ENCODE peak calls at places on chromosomes 12 and 14, in four cellular contexts. D is esophagus squamous epithelium, Q is transverse colon, V is psoas muscle. M is an unnamed sample.

GRCh38 chr12:79140711-79141110 is 276.1 kb downstream of the SYT1 start:
- DNase-seq in Q (no peak), V (no peak), D (no peak), M (no peak)

GRCh38 chr14:50603565-50603964 is 43.6 kb downstream of the ATL1 start:
- DNase-seq in D (no peak), V (no peak), Q (no peak), M (no peak)

GRCh38 chr14:77761205-77761931 is 412 bp upstream of the SNW1 start:
- DNase-seq in V (peak; percentile 40), Q (peak; percentile 13), D (no peak), M (no peak)

GRCh38 chr12:24997496-24997895 is 48.6 kb upstream of the BCAT1 start:
- DNase-seq in D (no peak), Q (no peak), V (no peak), M (no peak)

GRCh38 chr12:57940052-57940914 is 1.1 kb upstream of the ATP23 start:
- DNase-seq in D (no peak), Q (no peak), V (no peak), M (no peak)

GRCh38 chr14:92173668-92174067 is 51.9 kb downstream of the CPSF2 start:
- DNase-seq in V (no peak), Q (no peak), D (no peak), M (no peak)

GRCh38 chr12:84874125-84874824 is 38.3 kb downstream of the SLC6A15 start:
- DNase-seq in Q (no peak), D (no peak), V (no peak), M (no peak)

GRCh38 chr12:104864668-104865067 is 93.4 kb downstream of the SLC41A2 start:
- DNase-seq in Q (no peak), D (no peak), V (no peak), M (no peak)

GRCh38 chr14:21894003-21894897 is 220.6 kb upstream of the OR4E1 start:
- DNase-seq in Q (no peak), D (no peak), V (no peak), M (no peak)

GRCh38 chr12:67068773-67069450 is 200.2 kb upstream of the CAND1 start:
- DNase-seq in Q (peak; percentile 64), D (no peak), V (peak; percentile 27), M (no peak)

GRCh38 chr12:77720258-77720657 is 110.4 kb upstream of the NAV3 start:
- DNase-seq in V (no peak), Q (no peak), D (no peak), M (no peak)

GRCh38 chr14:22630486-22630885 is 13.7 kb downstream of the OR6J1 start:
- DNase-seq in Q (no peak), D (no peak), V (no peak), M (no peak)

GRCh38 chr12:117685115-117685926 is 283.5 kb downstream of the KSR2 start:
- DNase-seq in D (no peak), V (peak; percentile 66), Q (peak; percentile 66), M (peak; percentile 92)

GRCh38 chr14:75132374-75133086 is 5.7 kb upstream of the NEK9 start:
- DNase-seq in V (no peak), D (no peak), Q (peak; percentile 42), M (no peak)

GRCh38 chr14:37116933-37117844 is 55.2 kb downstream of the SLC25A21 start:
- DNase-seq in Q (no peak), D (no peak), V (no peak), M (no peak)

GRCh38 chr14:65981192-65981843 is 504.9 kb upstream of the CCDC196 start:
- DNase-seq in D (no peak), Q (no peak), V (no peak), M (no peak)

GRCh38 chr12:108021129-108021528 is 108.0 kb upstream of the WSCD2 start:
- DNase-seq in D (no peak), Q (no peak), V (no peak), M (no peak)
- H3K4me1 ChIP-seq in D (no peaks in the 10 kb centered on the region), Q (no peaks in the 10 kb centered on the region), V (no peaks in the 10 kb centered on the region), M (no peaks in the 10 kb centered on the region)

DNA sequence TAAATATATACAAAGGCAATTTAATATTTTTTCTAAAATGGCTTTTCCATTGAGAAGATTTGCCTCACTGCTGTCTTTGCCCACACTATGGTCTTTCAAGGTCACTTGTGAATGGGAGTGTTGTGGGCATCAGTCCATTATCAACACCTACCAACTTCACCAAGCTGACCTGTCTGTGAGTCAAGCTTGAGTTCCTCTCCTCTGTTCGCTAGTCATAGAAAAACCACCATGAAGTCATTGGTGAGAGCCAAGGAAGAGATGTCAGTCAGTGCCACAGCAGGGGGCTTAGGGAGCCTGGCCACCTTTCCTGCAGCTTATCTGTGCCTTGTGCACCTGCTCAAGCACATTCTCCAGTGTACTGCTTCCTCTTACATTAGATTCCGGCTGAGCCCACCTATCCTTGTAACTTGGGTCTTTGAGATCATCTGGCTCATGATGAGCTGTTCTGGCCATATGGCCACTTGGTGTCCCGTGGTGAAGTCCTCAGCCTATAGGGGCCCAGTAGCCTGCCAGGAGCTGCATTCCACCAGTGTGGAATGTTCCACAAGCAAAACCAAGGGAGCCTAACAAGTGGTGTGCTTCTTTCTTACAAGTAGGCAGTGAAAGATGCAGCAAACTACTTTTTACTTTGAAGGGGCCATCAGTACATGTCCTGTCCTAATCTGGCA is 80.8 kb upstream of the C12orf71 start:
- DNase-seq in D (no peak), V (no peak), Q (no peak), M (no peak)
- H3K9me3 ChIP-seq in D (no peaks in the 10 kb centered on the region), V (no peaks in the 10 kb centered on the region), Q (no peaks in the 10 kb centered on the region), M (no peaks in the 10 kb centered on the region)

DNA sequence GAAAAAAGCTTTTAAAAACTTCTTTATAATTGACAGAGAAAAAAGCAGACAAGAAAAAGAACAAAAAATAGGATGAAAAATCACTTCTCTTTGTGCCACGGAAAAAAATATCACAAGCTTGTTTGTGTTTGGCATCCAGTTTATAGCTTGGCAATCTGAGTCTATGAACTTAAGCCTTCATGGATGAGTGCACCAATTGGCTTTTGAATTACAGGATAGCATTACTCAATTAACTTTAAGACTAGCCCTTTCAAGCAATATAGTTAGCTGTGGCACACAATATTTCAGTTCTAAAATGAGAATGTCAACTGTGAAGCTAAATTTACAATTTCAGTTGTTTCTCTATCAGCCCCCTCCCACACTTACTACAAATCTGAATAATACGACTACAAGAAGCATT is 8.3 kb downstream of the RERG start:
- DNase-seq in D (no peak), Q (no peak), V (no peak), M (no peak)
- H3K4me3 ChIP-seq in D (no peak overlapping the region), Q (no peak overlapping the region), V (no peak overlapping the region), M (no peak overlapping the region)

GRCh38 chr12:6323995-6324711 is 13.7 kb downstream of the PLEKHG6 start:
- DNase-seq in Q (no peak), V (no peak), D (no peak), M (no peak)

GRCh38 chr12:6322352-6322751 is 11.9 kb downstream of the PLEKHG6 start:
- DNase-seq in Q (no peak), V (no peak), D (no peak), M (no peak)

GRCh38 chr12:6322969-6323339 is 12.5 kb downstream of the PLEKHG6 start:
- DNase-seq in V (no peak), Q (no peak), D (no peak), M (no peak)

GRCh38 chr12:6321905-6322304 is 11.4 kb downstream of the PLEKHG6 start:
- DNase-seq in V (no peak), Q (no peak), D (no peak), M (no peak)

DNA sequence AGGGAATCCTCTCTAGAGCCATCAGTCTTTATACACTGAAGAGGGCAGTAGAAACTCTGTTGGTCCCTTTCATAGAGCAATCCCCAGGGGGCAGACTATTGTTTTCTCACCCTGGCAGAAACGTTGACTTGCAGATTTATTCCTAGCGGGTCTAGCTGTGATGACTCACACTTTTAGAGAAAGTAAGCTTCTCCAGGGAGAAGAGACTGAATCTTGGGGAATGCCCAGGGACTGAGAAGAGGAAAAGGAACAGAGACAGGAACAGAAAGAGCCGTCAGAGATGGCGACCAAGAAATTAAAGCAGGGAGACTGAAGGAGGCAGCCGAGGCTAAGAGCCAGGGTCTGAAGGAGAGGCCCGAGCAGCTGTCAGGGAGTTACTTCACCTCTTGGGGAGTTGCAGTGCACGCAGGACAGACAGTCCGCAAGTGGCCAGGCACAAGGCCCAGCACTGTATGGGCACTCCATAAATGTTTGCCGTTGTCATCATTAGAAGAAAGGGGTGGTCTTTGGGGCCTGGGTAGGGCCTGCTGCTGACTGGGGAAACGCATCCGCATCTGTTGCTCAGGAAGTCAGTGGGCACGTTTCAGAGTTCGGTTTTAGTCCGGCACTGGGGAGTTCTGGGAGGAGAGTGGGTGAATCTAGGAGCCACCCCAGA is 13.0 kb downstream of the PLEKHG6 start:
- DNase-seq in Q (no peak), V (peak; percentile 70), D (no peak), M (no peak)
- H3K4me1 ChIP-seq in Q (peaks cover 35% of the 10 kb centered on the region), V (peaks cover 65% of the 10 kb centered on the region), D (peaks cover 66% of the 10 kb centered on the region), M (peaks cover 69% of the 10 kb centered on the region)

GRCh38 chr12:93868771-93869170 is 191.6 kb downstream of the CRADD start:
- DNase-seq in D (no peak), Q (no peak), V (no peak), M (no peak)

GRCh38 chr12:93875157-93875556 is 198.0 kb downstream of the CRADD start:
- DNase-seq in V (no peak), Q (no peak), D (no peak), M (no peak)

GRCh38 chr12:93865751-93866150 is 188.6 kb downstream of the CRADD start:
- DNase-seq in V (no peak), D (no peak), Q (no peak), M (no peak)

GRCh38 chr12:93873561-93873960 is 196.4 kb downstream of the CRADD start:
- DNase-seq in D (no peak), V (no peak), Q (no peak), M (no peak)

GRCh38 chr12:93870020-93870795 is 193.0 kb downstream of the CRADD start:
- DNase-seq in D (no peak), Q (no peak), V (no peak), M (no peak)
- H3K9me3 ChIP-seq in D (peaks cover 30% of the 10 kb centered on the region), Q (peaks cover 41% of the 10 kb centered on the region), V (peaks cover 48% of the 10 kb centered on the region), M (peaks cover 15% of the 10 kb centered on the region)

GRCh38 chr14:35302211-35302528 is 10.0 kb downstream of the PSMA6 start:
- DNase-seq in V (no peak), Q (no peak), D (no peak), M (no peak)

GRCh38 chr14:35300228-35300627 is 8.0 kb downstream of the PSMA6 start:
- DNase-seq in V (no peak), D (no peak), Q (no peak), M (no peak)

GRCh38 chr14:35297677-35298076 is 5.5 kb downstream of the PSMA6 start:
- DNase-seq in Q (no peak), V (no peak), D (no peak), M (no peak)

GRCh38 chr14:35301334-35302210 is 9.4 kb downstream of the PSMA6 start:
- DNase-seq in D (no peak), Q (no peak), V (no peak), M (no peak)

DNA sequence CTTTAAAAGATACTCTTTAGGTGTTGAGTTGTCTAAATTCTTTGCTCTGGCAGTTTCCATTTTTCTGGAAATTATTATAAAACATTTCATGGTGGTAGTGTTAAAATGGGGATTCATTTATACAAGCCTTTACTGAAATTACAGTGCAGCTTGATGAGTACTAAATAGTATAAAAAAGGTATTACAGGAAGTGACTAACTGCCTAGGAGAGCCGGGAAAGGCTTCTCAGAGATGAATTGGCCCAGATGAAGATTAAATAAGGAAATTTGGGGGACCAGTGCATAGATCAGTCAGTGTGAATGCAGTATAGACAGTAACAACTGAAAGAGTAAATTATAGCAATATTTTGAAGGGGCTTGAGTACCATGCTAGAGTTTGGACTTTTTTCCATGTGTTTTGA is 7.5 kb downstream of the PSMA6 start:
- DNase-seq in Q (no peak), V (no peak), D (no peak), M (no peak)
- H3K4me3 ChIP-seq in Q (no peak overlapping the region), V (no peak overlapping the region), D (no peak overlapping the region), M (no peak overlapping the region)